ENCODE peak calls at places on chromosome 1, in eight cellular contexts. H is activated T-cell treated with anti-CD3 and anti-CD28 coated beads for 1 hour; K is hepatic stellate cell; G is CD4-positive, alpha-beta T cell; I is activated CD4-positive, alpha-beta T cell treated with anti-CD3 and anti-CD28 coated beads, Interleukin-2, amount 10 ng/mL, durations not matched to agents 7 days and 5 days; X is activated CD8-positive, alpha-beta memory T cell treated with anti-CD3 and anti-CD28 coated beads, Interleukin-2, amount 50 U/mL, for 48 hours; N is heart right ventricle; O is AG10803. L is an unnamed sample.

GRCh38 chr1:201093962-201094361 is 18.3 kb downstream of the CACNA1S start:
- DNase-seq in H (no peak), X (no peak), O (no peak), I (no peak), G (no peak), N (no peak), K (no peak), L (no peak)

GRCh38 chr1:185645686-185646085 is 88.5 kb upstream of the HMCN1 start:
- DNase-seq in I (no peak), G (no peak), N (no peak), H (no peak), O (peak), K (no peak), X (no peak), L (no peak)

GRCh38 chr1:7491818-7492173 is 279.3 kb upstream of the VAMP3 start:
- DNase-seq in K (no peak), N (no peak), G (no peak), I (no peak), X (no peak), H (no peak), O (no peak), L (no peak)

GRCh38 chr1:176183618-176184017 is 23.5 kb downstream of the COP1 start:
- DNase-seq in N (no peak), K (no peak), X (no peak), I (no peak), O (no peak), G (no peak), H (no peak), L (no peak)

GRCh38 chr1:64469614-64469976 is 334 bp upstream of the CACHD1 start:
- DNase-seq in H (no peak), G (no peak), N (no peak), K (peak), X (no peak), O (peak), I (no peak), L (peak)

GRCh38 chr1:6962390-6962955 is 177.2 kb downstream of the CAMTA1 start:
- DNase-seq in G (peak), N (peak), K (no peak), O (no peak), H (peak), X (peak), I (peak), L (peak)

GRCh38 chr1:27522148-27522859 is 32.3 kb upstream of the WASF2 start:
- DNase-seq in X (peak), I (peak), G (peak), O (no peak), H (peak), N (no peak), K (no peak), L (no peak)

GRCh38 chr1:94947453-94947852 is 20.5 kb upstream of the CNN3 start:
- DNase-seq in O (peak), G (no peak), K (peak), X (no peak), H (no peak), I (no peak), N (no peak), L (no peak)

GRCh38 chr1:201499795-201500669 is 6.9 kb downstream of the CSRP1 start:
- DNase-seq in H (no peak), I (no peak), K (no peak), O (no peak), G (no peak), X (no peak), N (peak), L (no peak)

GRCh38 chr1:13540871-13541270 is 27.1 kb upstream of the LRRC38 start:
- DNase-seq in K (no peak), G (no peak), N (peak), X (no peak), O (no peak), H (no peak), I (no peak), L (peak)

GRCh38 chr1:215749423-215749822 is 182.3 kb downstream of the KCTD3 start:
- DNase-seq in K (peak), H (no peak), N (no peak), X (no peak), G (no peak), I (no peak), O (peak), L (no peak)